ENCODE peak calls at places on chromosomes 11 and 22, in six cellular contexts. N is naive thymus-derived CD8-positive, alpha-beta T cell; M is activated T-helper 1 cell treated with Interleukin-2 at 50 U/mL for 16 hours; E is CMK; I is fibroblast of lung; W is hypothalamus. O is an unnamed sample.

GRCh38 chr22:45535400-45535799 is 32.7 kb downstream of the FBLN1 start:
- DNase-seq in N (no peak), M (no peak), E (no peak), I (peak; percentile 82), W (no peak), O (no peak)

GRCh38 chr11:134332189-134332631 is 422 bp downstream of the GLB1L2 start:
- DNase-seq in N (peak; percentile 28), M (no peak), E (no peak), I (no peak), W (no peak), O (no peak)

GRCh38 chr11:122703541-122704272 is 48.2 kb downstream of the UBASH3B start:
- DNase-seq in N (no peak), M (no peak), E (no peak), I (no peak), W (no peak), O (no peak)

GRCh38 chr11:129314381-129314780 is 61.3 kb upstream of the BARX2 start:
- DNase-seq in N (no peak), M (no peak), E (no peak), I (no peak), W (no peak), O (no peak)

GRCh38 chr11:92941676-92942571 is 27.5 kb upstream of the MTNR1B start:
- DNase-seq in N (no peak), M (no peak), E (no peak), I (peak; percentile 65), W (no peak), O (peak; percentile 29)

GRCh38 chr11:64919627-64920026 is 2.6 kb upstream of the ATG2A start:
- DNase-seq in N (no peak), M (no peak), E (no peak), I (no peak), W (no peak), O (no peak)

GRCh38 chr11:76734456-76735217 is 48.5 kb upstream of the TSKU start:
- DNase-seq in N (no peak), M (no peak), E (no peak), I (no peak), W (no peak), O (no peak)

GRCh38 chr11:70210516-70210915 is 7.4 kb downstream of the FADD start:
- DNase-seq in N (no peak), M (no peak), E (no peak), I (no peak), W (no peak), O (no peak)

GRCh38 chr11:130947889-130948288 is 31.6 kb upstream of the SNX19 start:
- DNase-seq in N (no peak), M (no peak), E (no peak), I (peak; percentile 12), W (no peak), O (no peak)

GRCh38 chr11:102488208-102488607 is 35.6 kb upstream of the TMEM123 start:
- DNase-seq in N (no peak), M (no peak), E (no peak), I (no peak), W (no peak), O (peak; percentile 56)

GRCh38 chr22:39405346-39406085 is 5.9 kb downstream of the TAB1 start:
- DNase-seq in N (no peak), M (no peak), E (no peak), I (peak; percentile 65), W (peak; percentile 41), O (no peak)

GRCh38 chr22:29788339-29789279 is 21.4 kb downstream of the UQCR10 start:
- DNase-seq in N (no peak), M (no peak), E (no peak), I (no peak), W (no peak), O (no peak)

GRCh38 chr11:44989831-44990566 is 39.3 kb upstream of the TP53I11 start:
- DNase-seq in N (no peak), M (no peak), E (no peak), I (no peak), W (no peak), O (no peak)

GRCh38 chr22:42680648-42681047 is 31.5 kb upstream of the CYB5R3 start:
- DNase-seq in N (no peak), M (no peak), E (no peak), I (peak; percentile 88), W (no peak), O (no peak)

GRCh38 chr11:8871283-8871775 is 39.7 kb upstream of the AKIP1 start:
- DNase-seq in N (no peak), M (no peak), E (no peak), I (peak; percentile 96), W (peak; percentile 28), O (no peak)

GRCh38 chr11:123674297-123674696 is 19.9 kb upstream of the SCN3B start:
- DNase-seq in N (no peak), M (no peak), E (no peak), I (no peak), W (no peak), O (no peak)

GRCh38 chr11:34809191-34810106 is 106.7 kb downstream of the APIP start:
- DNase-seq in N (no peak), M (no peak), E (peak; percentile 82), I (no peak), W (no peak), O (peak; percentile 25)

GRCh38 chr11:11960687-11961086 is 47.7 kb downstream of the DKK3 start:
- DNase-seq in N (no peak), M (no peak), E (no peak), I (no peak), W (no peak), O (peak; percentile 56)

GRCh38 chr22:46318576-46318975 is 16.9 kb upstream of the TRMU start:
- DNase-seq in N (no peak), M (no peak), E (no peak), I (no peak), W (no peak), O (no peak)

O was measured in MM.1S.